ENCODE peak calls at places on chromosomes 3 and 15, in four cellular contexts. Y, G, B and M are unnamed samples.

GRCh38 chr3:135503429-135504083 is 462.0 kb upstream of the PPP2R3A start:
- DNase-seq in Y (peak), G (no peak), B (peak), M (peak)

GRCh38 chr15:78088773-78089080 is 3.6 kb upstream of the SH2D7 start:
- DNase-seq in Y (no peak), G (no peak), B (no peak), M (no peak)

GRCh38 chr15:63749330-63749942 is 84.3 kb downstream of the HERC1 start:
- DNase-seq in G (no peak), B (no peak), Y (no peak), M (no peak)

GRCh38 chr15:50281427-50281826 is 15.9 kb upstream of the HDC start:
- DNase-seq in Y (no peak), B (no peak), G (no peak), M (no peak)

GRCh38 chr3:42591811-42592210 is 1.2 kb downstream of the SS18L2 start:
- DNase-seq in B (no peak), Y (no peak), G (no peak), M (no peak)

GRCh38 chr3:61562810-61563613 is 1.6 kb downstream of the PTPRG start:
- DNase-seq in B (no peak), G (no peak), Y (peak), M (peak)

GRCh38 chr3:53026423-53027162 is 19.3 kb downstream of the SFMBT1 start:
- DNase-seq in B (no peak), G (no peak), Y (no peak), M (no peak)

GRCh38 chr15:74781673-74782595 is at the start of gene CSK:
- DNase-seq in Y (peak), B (peak), G (peak), M (peak)

GRCh38 chr15:91912336-91912735 is 58.8 kb downstream of the SLCO3A1 start:
- DNase-seq in Y (no peak), B (no peak), G (no peak), M (no peak)

GRCh38 chr15:85625431-85625830 is 169.3 kb downstream of the KLHL25 start:
- DNase-seq in Y (no peak), G (no peak), B (no peak), M (no peak)

GRCh38 chr15:70100495-70101331 is 3.0 kb upstream of the TLE3 start:
- DNase-seq in Y (peak), B (peak), G (peak), M (peak)

GRCh38 chr15:60859996-60860494 is 369.1 kb downstream of the RORA start:
- DNase-seq in Y (no peak), G (no peak), B (no peak), M (no peak)

GRCh38 chr15:60815321-60815720 is 336.4 kb upstream of the ICE2 start:
- DNase-seq in B (no peak), G (no peak), Y (no peak), M (no peak)

GRCh38 chr3:31289592-31289991 is 243.1 kb upstream of the STT3B start:
- DNase-seq in Y (no peak), G (no peak), B (no peak), M (peak)

GRCh38 chr15:73927003-73927475 is 777 bp downstream of the LOXL1 start:
- DNase-seq in G (no peak), Y (peak), B (peak), M (peak)

GRCh38 chr3:11331101-11331500 is 58.9 kb downstream of the ATG7 start:
- DNase-seq in G (no peak), Y (peak), B (no peak), M (no peak)

GRCh38 chr15:69170597-69170996 is 10.2 kb downstream of the GLCE start:
- DNase-seq in B (no peak), Y (no peak), G (no peak), M (no peak)

GRCh38 chr3:125479091-125479490 is 40.9 kb downstream of the SNX4 start:
- DNase-seq in B (no peak), G (no peak), Y (no peak), M (no peak)

GRCh38 chr3:195194559-195195161 is 76.3 kb downstream of the XXYLT1 start:
- DNase-seq in Y (no peak), G (no peak), B (no peak), M (no peak)

GRCh38 chr3:42205800-42206514 is 60.0 kb downstream of the CCK start:
- DNase-seq in B (peak), G (no peak), Y (no peak), M (no peak)

GRCh38 chr15:70248116-70249025 is 150.7 kb upstream of the TLE3 start:
- DNase-seq in G (no peak), B (no peak), Y (peak), M (peak)

GRCh38 chr3:105354429-105354828 is 12.3 kb upstream of the ALCAM start:
- DNase-seq in Y (peak), G (no peak), B (no peak), M (no peak)

GRCh38 chr3:102302020-102302419 is 132.8 kb upstream of the ZPLD1 start:
- DNase-seq in G (no peak), B (no peak), Y (no peak), M (no peak)

GRCh38 chr15:85854345-85855097 is 59.8 kb upstream of the KLHL25 start:
- DNase-seq in G (no peak), Y (peak), B (peak), M (peak)